ENCODE peak calls at places on chromosome 1, in four cellular contexts. O is left ventricle myocardium inferior, Q is AG20443, G is upper lobe of right lung. C is an unnamed sample.

GRCh38 chr1:172533511-172534116 is 664 bp downstream of the SUCO start:
- DNase-seq in O (no peak), Q (no peak), G (no peak), C (no peak)

GRCh38 chr1:4796999-4797375 is 142.6 kb downstream of the AJAP1 start:
- DNase-seq in O (no peak), Q (peak), G (peak), C (no peak)

GRCh38 chr1:245677446-245678240 is 522.9 kb downstream of the KIF26B start:
- DNase-seq in O (no peak), Q (peak), G (no peak), C (no peak)

GRCh38 chr1:21801100-21801499 is 11.0 kb upstream of the LDLRAD2 start:
- DNase-seq in O (no peak), Q (no peak), G (no peak), C (no peak)

GRCh38 chr1:16326833-16327404 is 25.4 kb downstream of the FBXO42 start:
- DNase-seq in O (no peak), Q (no peak), G (no peak), C (no peak)

GRCh38 chr1:15843826-15844572 is 3.5 kb upstream of the SPEN start:
- DNase-seq in O (no peak), Q (no peak), G (no peak), C (no peak)

GRCh38 chr1:216119600-216119999 is 303.6 kb downstream of the USH2A start:
- DNase-seq in O (no peak), Q (peak), G (no peak), C (no peak)

GRCh38 chr1:234608720-234609527 is 1.1 kb downstream of the IRF2BP2 start:
- DNase-seq in O (peak), Q (no peak), G (peak), C (no peak)

GRCh38 chr1:17189632-17190525 is 15.0 kb upstream of the PADI1 start:
- DNase-seq in O (no peak), Q (peak), G (no peak), C (no peak)

GRCh38 chr1:234760303-234760723 is 150.3 kb upstream of the IRF2BP2 start:
- DNase-seq in O (no peak), Q (no peak), G (no peak), C (no peak)

GRCh38 chr1:228089520-228090380 is 7.2 kb downstream of the ARF1 start:
- DNase-seq in O (peak), Q (no peak), G (peak), C (no peak)

GRCh38 chr1:234533975-234534876 is 55.2 kb upstream of the TARBP1 start:
- DNase-seq in O (peak), Q (peak), G (peak), C (peak)

C was measured in hippocampal formation.